ENCODE peak calls at places on chromosomes 6 and 20, in eight cellular contexts. One of them, this sample, is unnamed.

GRCh38 chr6:160951187-160952030 is 40.2 kb upstream of the MAP3K4 start:
- DNase-seq in RWPE2: no peak
- DNase-seq in tibial artery: no peak
- DNase-seq in upper lobe of left lung: no peak
- DNase-seq in breast epithelium: no peak
- DNase-seq in astrocyte of the cerebellum: no peak
- DNase-seq in upper lobe of right lung: no peak
- DNase-seq in GM12865: no peak
- DNase-seq in this sample: no peak

GRCh38 chr6:1242439-1242838 is 69.5 kb upstream of the FOXQ1 start:
- DNase-seq in RWPE2: no peak
- DNase-seq in astrocyte of the cerebellum: peak; percentile 0
- DNase-seq in breast epithelium: no peak
- DNase-seq in GM12865: no peak
- DNase-seq in upper lobe of left lung: no peak
- DNase-seq in tibial artery: no peak
- DNase-seq in upper lobe of right lung: no peak
- DNase-seq in this sample: peak; percentile 12

GRCh38 chr20:38303908-38304379 is at the start of gene BPI:
- DNase-seq in astrocyte of the cerebellum: peak; percentile 59
- DNase-seq in breast epithelium: no peak
- DNase-seq in upper lobe of right lung: peak; percentile 76
- DNase-seq in GM12865: no peak
- DNase-seq in RWPE2: no peak
- DNase-seq in tibial artery: no peak
- DNase-seq in upper lobe of left lung: peak; percentile 73
- DNase-seq in this sample: no peak

GRCh38 chr6:816510-817084 is 123.7 kb upstream of the EXOC2 start:
- DNase-seq in GM12865: no peak
- DNase-seq in RWPE2: no peak
- DNase-seq in tibial artery: no peak
- DNase-seq in breast epithelium: no peak
- DNase-seq in upper lobe of right lung: no peak
- DNase-seq in astrocyte of the cerebellum: no peak
- DNase-seq in upper lobe of left lung: no peak
- DNase-seq in this sample: no peak

GRCh38 chr6:161407115-161407514 is 133.3 kb upstream of the AGPAT4 start:
- DNase-seq in GM12865: no peak
- DNase-seq in astrocyte of the cerebellum: no peak
- DNase-seq in upper lobe of right lung: no peak
- DNase-seq in tibial artery: no peak
- DNase-seq in breast epithelium: no peak
- DNase-seq in RWPE2: no peak
- DNase-seq in upper lobe of left lung: no peak
- DNase-seq in this sample: peak; percentile 42

GRCh38 chr6:136347847-136348246 is 58.2 kb upstream of the BCLAF1 start:
- DNase-seq in breast epithelium: no peak
- DNase-seq in GM12865: no peak
- DNase-seq in tibial artery: no peak
- DNase-seq in RWPE2: no peak
- DNase-seq in astrocyte of the cerebellum: no peak
- DNase-seq in upper lobe of right lung: peak; percentile 81
- DNase-seq in upper lobe of left lung: no peak
- DNase-seq in this sample: peak; percentile 46

GRCh38 chr20:15842872-15843271 is 730.4 kb downstream of the KIF16B start:
- DNase-seq in upper lobe of left lung: no peak
- DNase-seq in GM12865: peak; percentile 35
- DNase-seq in upper lobe of right lung: no peak
- DNase-seq in breast epithelium: no peak
- DNase-seq in tibial artery: no peak
- DNase-seq in astrocyte of the cerebellum: no peak
- DNase-seq in RWPE2: no peak
- DNase-seq in this sample: no peak

GRCh38 chr6:40788661-40789111 is 201.5 kb upstream of the LRFN2 start:
- DNase-seq in upper lobe of right lung: no peak
- DNase-seq in tibial artery: no peak
- DNase-seq in astrocyte of the cerebellum: no peak
- DNase-seq in RWPE2: no peak
- DNase-seq in upper lobe of left lung: no peak
- DNase-seq in GM12865: no peak
- DNase-seq in breast epithelium: no peak
- DNase-seq in this sample: peak; percentile 7

GRCh38 chr6:127914240-127914639 is 13.4 kb upstream of the THEMIS start:
- DNase-seq in astrocyte of the cerebellum: no peak
- DNase-seq in upper lobe of right lung: no peak
- DNase-seq in upper lobe of left lung: no peak
- DNase-seq in GM12865: no peak
- DNase-seq in tibial artery: no peak
- DNase-seq in RWPE2: no peak
- DNase-seq in breast epithelium: no peak
- DNase-seq in this sample: no peak

GRCh38 chr6:43120938-43121913 is 45.1 kb downstream of the PTK7 start:
- DNase-seq in tibial artery: peak; percentile 95
- DNase-seq in upper lobe of left lung: no peak
- DNase-seq in GM12865: no peak
- DNase-seq in breast epithelium: no peak
- DNase-seq in upper lobe of right lung: no peak
- DNase-seq in astrocyte of the cerebellum: peak; percentile 82
- DNase-seq in RWPE2: peak; percentile 91
- DNase-seq in this sample: peak; percentile 99

GRCh38 chr6:144220031-144220790 is 64.9 kb upstream of the UTRN start:
- DNase-seq in upper lobe of right lung: no peak
- DNase-seq in astrocyte of the cerebellum: no peak
- DNase-seq in breast epithelium: no peak
- DNase-seq in RWPE2: no peak
- DNase-seq in tibial artery: no peak
- DNase-seq in upper lobe of left lung: no peak
- DNase-seq in GM12865: no peak
- DNase-seq in this sample: no peak

GRCh38 chr20:4555188-4555893 is 166.4 kb upstream of the PRND start:
- DNase-seq in tibial artery: no peak
- DNase-seq in breast epithelium: no peak
- DNase-seq in RWPE2: no peak
- DNase-seq in upper lobe of left lung: no peak
- DNase-seq in astrocyte of the cerebellum: no peak
- DNase-seq in upper lobe of right lung: no peak
- DNase-seq in GM12865: no peak
- DNase-seq in this sample: peak; percentile 84

GRCh38 chr6:20757761-20758160 is 223.5 kb downstream of the CDKAL1 start:
- DNase-seq in breast epithelium: no peak
- DNase-seq in RWPE2: no peak
- DNase-seq in tibial artery: no peak
- DNase-seq in astrocyte of the cerebellum: no peak
- DNase-seq in upper lobe of right lung: no peak
- DNase-seq in GM12865: no peak
- DNase-seq in upper lobe of left lung: no peak
- DNase-seq in this sample: peak; percentile 72

GRCh38 chr6:7207688-7208087 is 99.9 kb downstream of the RREB1 start:
- DNase-seq in breast epithelium: no peak
- DNase-seq in tibial artery: no peak
- DNase-seq in astrocyte of the cerebellum: no peak
- DNase-seq in GM12865: no peak
- DNase-seq in RWPE2: no peak
- DNase-seq in upper lobe of right lung: no peak
- DNase-seq in upper lobe of left lung: no peak
- DNase-seq in this sample: peak; percentile 11

GRCh38 chr6:117538615-117539014 is 56.1 kb downstream of the DCBLD1 start:
- DNase-seq in upper lobe of left lung: no peak
- DNase-seq in breast epithelium: no peak
- DNase-seq in RWPE2: no peak
- DNase-seq in upper lobe of right lung: no peak
- DNase-seq in GM12865: no peak
- DNase-seq in tibial artery: no peak
- DNase-seq in astrocyte of the cerebellum: no peak
- DNase-seq in this sample: no peak

GRCh38 chr6:110537208-110538123 is 61.1 kb upstream of the SLC22A16 start:
- DNase-seq in upper lobe of left lung: no peak
- DNase-seq in astrocyte of the cerebellum: peak; percentile 89
- DNase-seq in tibial artery: no peak
- DNase-seq in GM12865: no peak
- DNase-seq in breast epithelium: no peak
- DNase-seq in upper lobe of right lung: no peak
- DNase-seq in RWPE2: no peak
- DNase-seq in this sample: peak; percentile 98

GRCh38 chr20:10670521-10671220 is 3.1 kb downstream of the JAG1 start:
- DNase-seq in upper lobe of left lung: no peak
- DNase-seq in GM12865: peak; percentile 91
- DNase-seq in tibial artery: no peak
- DNase-seq in breast epithelium: no peak
- DNase-seq in RWPE2: no peak
- DNase-seq in upper lobe of right lung: no peak
- DNase-seq in astrocyte of the cerebellum: no peak
- DNase-seq in this sample: no peak
- H3K4me3 ChIP-seq in upper lobe of left lung: peak overlapping the region; percentile 92
- H3K4me3 ChIP-seq in GM12865: peak overlapping the region; percentile 92
- H3K4me3 ChIP-seq in tibial artery: peak overlapping the region; percentile 88
- H3K4me3 ChIP-seq in breast epithelium: peak overlapping the region; percentile 86
- H3K4me3 ChIP-seq in RWPE2: peak overlapping the region; percentile 69
- H3K4me3 ChIP-seq in upper lobe of right lung: peak overlapping the region; percentile 91
- H3K4me3 ChIP-seq in astrocyte of the cerebellum: peak overlapping the region; percentile 59
- H3K4me3 ChIP-seq in this sample: peak overlapping the region; percentile 6

GRCh38 chr6:73393278-73393677 is 1.4 kb upstream of the DDX43 start:
- DNase-seq in upper lobe of left lung: no peak
- DNase-seq in upper lobe of right lung: no peak
- DNase-seq in GM12865: no peak
- DNase-seq in astrocyte of the cerebellum: no peak
- DNase-seq in breast epithelium: no peak
- DNase-seq in RWPE2: no peak
- DNase-seq in tibial artery: no peak
- DNase-seq in this sample: no peak

GRCh38 chr6:73388433-73388799 is 6.2 kb upstream of the DDX43 start:
- DNase-seq in tibial artery: no peak
- DNase-seq in astrocyte of the cerebellum: no peak
- DNase-seq in GM12865: no peak
- DNase-seq in breast epithelium: no peak
- DNase-seq in upper lobe of right lung: no peak
- DNase-seq in RWPE2: no peak
- DNase-seq in upper lobe of left lung: no peak
- DNase-seq in this sample: no peak

GRCh38 chr6:73389854-73390253 is 4.8 kb upstream of the DDX43 start:
- DNase-seq in tibial artery: no peak
- DNase-seq in upper lobe of right lung: no peak
- DNase-seq in astrocyte of the cerebellum: no peak
- DNase-seq in RWPE2: no peak
- DNase-seq in breast epithelium: no peak
- DNase-seq in upper lobe of left lung: no peak
- DNase-seq in GM12865: peak; percentile 13
- DNase-seq in this sample: no peak

GRCh38 chr6:73391735-73392134 is 2.9 kb upstream of the DDX43 start:
- DNase-seq in upper lobe of left lung: no peak
- DNase-seq in upper lobe of right lung: no peak
- DNase-seq in tibial artery: no peak
- DNase-seq in breast epithelium: no peak
- DNase-seq in astrocyte of the cerebellum: no peak
- DNase-seq in GM12865: no peak
- DNase-seq in RWPE2: no peak
- DNase-seq in this sample: no peak

DNA sequence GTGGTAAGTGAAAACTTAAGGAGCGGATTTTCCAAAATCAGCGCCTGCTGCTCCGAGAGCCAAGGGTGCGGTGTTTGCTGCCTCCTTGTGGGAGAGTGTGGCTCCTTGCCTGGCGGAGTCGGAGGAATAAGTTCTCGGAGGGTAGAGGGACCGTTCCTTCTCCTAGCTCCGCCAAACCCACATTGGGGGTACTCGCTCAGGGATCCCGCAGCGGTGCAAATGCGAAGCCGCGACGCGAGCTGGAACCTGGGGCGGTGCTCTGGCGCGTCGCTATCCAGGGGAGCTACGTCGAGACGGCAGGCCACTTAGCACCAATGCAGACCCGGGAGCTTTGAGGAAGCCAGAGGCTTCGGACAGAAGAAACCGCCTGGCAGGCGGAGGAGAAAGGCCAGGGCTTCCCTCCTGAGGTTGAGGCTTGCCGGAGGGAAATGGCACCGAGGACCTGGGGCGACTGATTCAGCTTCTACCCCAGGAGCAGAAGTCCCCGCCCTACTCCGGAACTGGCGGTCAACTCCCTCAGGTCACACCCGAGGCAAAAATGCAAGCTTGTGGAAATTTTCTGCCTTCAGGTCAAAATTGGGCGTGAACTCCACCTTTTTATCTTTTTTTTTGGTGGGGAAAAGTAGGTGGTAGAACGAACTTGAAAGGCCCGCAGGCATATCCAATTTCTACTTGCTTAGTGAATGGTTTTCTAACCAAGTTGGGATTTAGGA is 5.7 kb upstream of the DDX43 start:
- DNase-seq in tibial artery: peak; percentile 68
- DNase-seq in RWPE2: peak; percentile 82
- DNase-seq in upper lobe of right lung: peak; percentile 76
- DNase-seq in GM12865: peak; percentile 74
- DNase-seq in upper lobe of left lung: peak; percentile 82
- DNase-seq in astrocyte of the cerebellum: no peak
- DNase-seq in breast epithelium: no peak
- DNase-seq in this sample: peak; percentile 56
- TF ChIP-seq CTCF in tibial artery: peak; percentile 37
- TF ChIP-seq CTCF in RWPE2: peak; percentile 90
- TF ChIP-seq CTCF in upper lobe of right lung: peak; percentile 59
- TF ChIP-seq CTCF in GM12865: peak; percentile 67
- TF ChIP-seq CTCF in upper lobe of left lung: peak; percentile 29
- TF ChIP-seq CTCF in astrocyte of the cerebellum: peak; percentile 83
- TF ChIP-seq CTCF in breast epithelium: no peak
- TF ChIP-seq CTCF in this sample: peak; percentile 79

GRCh38 chr6:101931766-101932165 is 538.3 kb downstream of the GRIK2 start:
- DNase-seq in astrocyte of the cerebellum: no peak
- DNase-seq in RWPE2: no peak
- DNase-seq in breast epithelium: no peak
- DNase-seq in tibial artery: no peak
- DNase-seq in GM12865: no peak
- DNase-seq in upper lobe of left lung: no peak
- DNase-seq in upper lobe of right lung: no peak
- DNase-seq in this sample: no peak
- H3K4me3 ChIP-seq in astrocyte of the cerebellum: no peak overlapping the region
- H3K4me3 ChIP-seq in RWPE2: no peak overlapping the region
- H3K4me3 ChIP-seq in breast epithelium: no peak overlapping the region
- H3K4me3 ChIP-seq in tibial artery: no peak overlapping the region
- H3K4me3 ChIP-seq in GM12865: no peak overlapping the region
- H3K4me3 ChIP-seq in upper lobe of left lung: no peak overlapping the region
- H3K4me3 ChIP-seq in upper lobe of right lung: no peak overlapping the region
- H3K4me3 ChIP-seq in this sample: no peak overlapping the region

DNA sequence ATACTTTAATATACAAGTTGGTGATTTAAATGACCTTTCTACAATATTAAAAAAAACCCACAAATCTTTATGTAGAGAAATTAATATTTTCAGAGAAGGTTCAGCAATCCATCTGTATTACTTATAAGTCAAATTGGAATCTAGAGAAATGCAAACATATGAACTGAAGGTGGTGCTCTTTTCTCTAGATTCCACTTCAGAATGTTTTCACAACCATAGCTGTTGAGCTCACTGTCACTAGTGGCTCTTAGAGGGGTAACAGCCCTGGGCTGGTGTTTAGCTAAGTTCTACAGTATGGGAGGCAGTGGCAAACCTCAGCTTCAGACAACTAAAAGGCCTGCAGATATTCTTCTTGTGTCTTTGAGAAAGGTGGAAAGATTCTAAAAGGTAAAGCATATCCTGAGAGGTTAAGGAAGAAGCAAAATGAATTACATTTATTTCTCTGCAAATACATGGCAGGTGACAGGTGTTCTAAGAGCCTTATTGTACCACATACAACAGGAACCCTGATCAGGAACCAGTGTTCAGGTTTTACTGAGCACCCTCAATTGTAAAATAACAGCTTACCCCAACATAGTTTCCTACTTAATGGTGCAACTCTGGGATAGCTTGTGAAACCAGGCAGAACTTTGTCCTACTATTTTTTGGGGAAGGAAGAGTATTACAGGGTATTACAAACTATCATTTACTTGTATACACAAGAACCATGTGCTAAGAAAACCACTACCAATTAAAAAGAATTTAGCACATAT is 56.6 kb upstream of the SAMHD1 start:
- DNase-seq in RWPE2: no peak
- DNase-seq in breast epithelium: no peak
- DNase-seq in upper lobe of left lung: no peak
- DNase-seq in GM12865: peak; percentile 65
- DNase-seq in tibial artery: no peak
- DNase-seq in astrocyte of the cerebellum: peak; percentile 27
- DNase-seq in upper lobe of right lung: no peak
- DNase-seq in this sample: peak; percentile 41
- TF ChIP-seq CTCF in RWPE2: peak; percentile 42
- TF ChIP-seq CTCF in breast epithelium: no peak
- TF ChIP-seq CTCF in upper lobe of left lung: no peak
- TF ChIP-seq CTCF in GM12865: no peak
- TF ChIP-seq CTCF in tibial artery: no peak
- TF ChIP-seq CTCF in astrocyte of the cerebellum: peak; percentile 15
- TF ChIP-seq CTCF in upper lobe of right lung: peak; percentile 23
- TF ChIP-seq CTCF in this sample: peak; percentile 8

This sample was measured in fibroblast of mammary gland.